ENCODE peak calls at places on chromosome 19, in four cellular contexts. Q is K562, S is GM12878, B is H1. F is an unnamed sample.
A peak's percentile ranks its signal among the peaks of the same experiment; 100 is the strongest.

GRCh38 chr19:677201-677600 is 1.0 kb downstream of the FSTL3 start:
- DNase-seq in B (no peak), S (no peak), Q (no peak), F (no peak)

GRCh38 chr19:11460207-11460606 is 20.6 kb downstream of the ELAVL3 start:
- DNase-seq in B (no peak), Q (peak; percentile 64), S (no peak), F (no peak)

GRCh38 chr19:1512671-1513491 is at the start of gene ADAMTSL5:
- DNase-seq in Q (peak; percentile 87), B (no peak), S (no peak), F (no peak)

GRCh38 chr19:29107831-29108230 is 105.1 kb downstream of the UQCRFS1 start:
- DNase-seq in S (no peak), B (no peak), Q (no peak), F (no peak)

GRCh38 chr19:28966737-28967401 is 246.1 kb downstream of the UQCRFS1 start:
- DNase-seq in S (no peak), Q (no peak), B (no peak), F (no peak)

GRCh38 chr19:53055117-53055516 is 10.6 kb downstream of the ERVV-2 start:
- DNase-seq in B (no peak), Q (no peak), S (no peak), F (no peak)

GRCh38 chr19:51145926-51146493 is 3.9 kb downstream of the SIGLEC7 start:
- DNase-seq in S (no peak), Q (no peak), B (no peak), F (no peak)

GRCh38 chr19:2360876-2361232 is 789 bp downstream of the TMPRSS9 start:
- DNase-seq in Q (no peak), S (no peak), B (no peak), F (no peak)

GRCh38 chr19:47723573-47723923 is 10.3 kb downstream of the EHD2 start:
- DNase-seq in S (no peak), Q (no peak), B (no peak), F (no peak)

GRCh38 chr19:56348289-56348877 is 33.7 kb upstream of the ZSCAN5A start:
- DNase-seq in B (no peak), Q (no peak), S (no peak), F (peak; percentile 22)

GRCh38 chr19:39499082-39499642 is 415 bp downstream of the DLL3 start:
- DNase-seq in B (no peak), Q (no peak), S (no peak), F (no peak)

GRCh38 chr19:41175825-41176734 is 16.9 kb upstream of the CYP2S1 start:
- DNase-seq in B (peak; percentile 75), S (no peak), Q (no peak), F (peak; percentile 92)

GRCh38 chr19:49436381-49437017 is 4.8 kb downstream of the SLC17A7 start:
- DNase-seq in Q (peak; percentile 89), S (no peak), B (peak; percentile 89), F (no peak)

GRCh38 chr19:29552454-29553280 is 26.9 kb downstream of the VSTM2B start:
- DNase-seq in B (no peak), S (peak; percentile 25), Q (no peak), F (no peak)

GRCh38 chr19:38003427-38004099 is 96.6 kb downstream of the SIPA1L3 start:
- DNase-seq in B (no peak), Q (no peak), S (peak; percentile 51), F (no peak)

GRCh38 chr19:6967962-6968361 is 53.3 kb downstream of the MBD3L2B start:
- DNase-seq in B (no peak), Q (no peak), S (no peak), F (no peak)

GRCh38 chr19:54155694-54156093 is 3.8 kb downstream of the LENG1 start:
- DNase-seq in Q (no peak), B (no peak), S (no peak), F (no peak)

GRCh38 chr19:45556835-45557234 is 27.8 kb downstream of the OPA3 start:
- DNase-seq in Q (no peak), S (no peak), B (no peak), F (no peak)

GRCh38 chr19:54418930-54419800 is 3.9 kb downstream of the TTYH1 start:
- DNase-seq in B (no peak), S (no peak), Q (no peak), F (no peak)

GRCh38 chr19:47032171-47032811 is 12.7 kb downstream of the NPAS1 start:
- DNase-seq in B (no peak), S (no peak), Q (peak; percentile 69), F (peak; percentile 32)

GRCh38 chr19:31586282-31586681 is 237.0 kb upstream of the TSHZ3 start:
- DNase-seq in Q (no peak), S (no peak), B (no peak), F (no peak)

GRCh38 chr19:8491574-8491973 is 10.9 kb downstream of the PRAM1 start:
- DNase-seq in Q (no peak), S (no peak), B (no peak), F (no peak)

GRCh38 chr19:8490873-8491272 is 11.6 kb downstream of the PRAM1 start:
- DNase-seq in B (no peak), Q (no peak), S (no peak), F (no peak)

GRCh38 chr19:8488351-8488750 is 14.1 kb downstream of the PRAM1 start:
- DNase-seq in B (no peak), Q (no peak), S (no peak), F (no peak)

GRCh38 chr19:8489591-8490394 is 12.6 kb downstream of the PRAM1 start:
- DNase-seq in Q (no peak), S (no peak), B (no peak), F (no peak)

GRCh38 chr19:8490395-8490760 is 12.1 kb downstream of the PRAM1 start:
- DNase-seq in B (no peak), S (no peak), Q (no peak), F (no peak)
- TF ChIP-seq POLR2AphosphoS5 in B (no peak), S (no peak), Q (no peak), F (no peak)

DNA sequence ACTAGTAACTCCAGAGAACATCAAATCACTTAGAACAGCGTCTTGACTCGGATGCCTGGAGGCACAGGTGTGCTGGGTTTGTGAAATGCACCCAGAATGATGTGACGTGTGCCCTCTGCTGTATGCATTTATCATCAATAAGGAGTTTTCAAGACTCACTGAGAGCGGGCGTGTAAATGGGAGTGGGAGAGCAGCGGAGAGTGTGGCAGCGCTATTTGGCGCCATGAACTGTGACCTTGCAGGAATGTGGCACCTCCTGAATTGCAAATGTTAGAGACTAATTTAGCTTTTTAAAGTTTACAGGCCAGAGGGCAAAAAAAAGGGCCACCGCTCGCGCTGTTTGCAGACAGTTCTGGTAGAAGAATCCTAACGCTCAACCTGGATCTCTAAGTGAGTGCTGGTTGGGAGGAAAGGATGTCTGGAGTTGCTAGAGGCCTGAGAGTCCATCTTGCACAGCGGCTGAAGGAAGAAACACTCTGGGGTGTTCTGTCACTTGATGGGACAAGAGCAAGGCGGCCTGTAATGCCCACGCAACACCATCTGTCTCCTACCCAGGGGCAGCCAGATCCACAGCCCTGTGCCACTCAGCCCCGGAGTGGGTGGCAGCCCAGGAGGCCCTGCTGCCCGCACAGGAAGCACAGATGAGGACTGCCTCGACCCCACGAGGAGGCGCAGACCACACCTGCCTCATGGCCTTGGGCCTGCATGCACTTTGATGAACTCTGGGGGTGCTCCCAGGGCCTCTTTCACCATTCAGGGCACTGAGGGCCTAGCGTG is 19.7 kb downstream of the RANBP3 start:
- DNase-seq in B (no peak), S (no peak), Q (no peak), F (no peak)
- TF ChIP-seq EGR1 in B (no peak), S (no peak), Q (no peak), F (no peak)

GRCh38 chr19:35784401-35785086 is 9.2 kb downstream of the ARHGAP33 start:
- DNase-seq in S (no peak), Q (no peak), B (peak; percentile 75), F (no peak)
- TF ChIP-seq POLR2AphosphoS5 in S (no peak), Q (no peak), B (no peak), F (no peak)

GRCh38 chr19:18559685-18560084 is 2.0 kb downstream of the KXD1 start:
- DNase-seq in Q (no peak), B (no peak), S (no peak), F (no peak)

GRCh38 chr19:18557474-18558201 is at the start of gene KXD1:
- DNase-seq in S (peak; percentile 98), B (peak; percentile 73), Q (peak; percentile 98), F (peak; percentile 99)

GRCh38 chr19:18558595-18558994 is 925 bp downstream of the KXD1 start:
- DNase-seq in B (no peak), Q (no peak), S (no peak), F (no peak)

GRCh38 chr19:18558202-18558555 is 509 bp downstream of the KXD1 start:
- DNase-seq in S (no peak), B (no peak), Q (no peak), F (no peak)

DNA sequence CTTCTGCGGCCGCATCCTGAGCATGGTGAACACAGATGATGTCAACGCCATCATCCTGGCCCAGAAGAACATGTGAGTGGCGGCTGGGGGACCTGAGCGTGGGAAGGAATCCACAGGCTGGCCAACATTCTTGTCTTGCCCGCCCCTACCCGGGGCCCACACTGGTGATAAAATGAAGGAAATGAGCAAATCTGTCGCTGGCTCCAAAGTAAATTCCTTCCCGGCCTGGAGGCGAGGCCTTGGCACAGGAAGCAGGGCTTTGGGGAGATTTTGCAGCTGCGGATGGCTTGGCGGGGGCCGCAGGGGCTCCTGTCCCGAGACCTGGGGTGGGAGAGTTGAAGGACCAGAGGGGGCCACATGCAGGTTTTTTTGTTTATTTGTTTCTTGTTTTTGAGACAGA is 4.4 kb downstream of the KXD1 start:
- DNase-seq in B (no peak), S (no peak), Q (no peak), F (no peak)
- TF ChIP-seq EGR1 in B (no peak), S (no peak), Q (no peak), F (no peak)

F was measured in HCT116.